ENCODE peak calls at places on chromosomes 7 and 10, in five cellular contexts. A is mammary epithelial cell, W is NB4, J is IMR-90, S is pancreas. L is an unnamed sample.

GRCh38 chr10:69952069-69952800 is 100.4 kb upstream of the MACROH2A2 start:
- DNase-seq in A (no peak), W (no peak), J (no peak), S (no peak), L (no peak)

GRCh38 chr7:85022064-85022697 is 164.7 kb downstream of the SEMA3D start:
- DNase-seq in A (no peak), W (no peak), J (no peak), S (no peak), L (no peak)

GRCh38 chr10:86218160-86218559 is 148.4 kb downstream of the GRID1 start:
- DNase-seq in A (no peak), W (no peak), J (no peak), S (no peak), L (no peak)

GRCh38 chr7:135178364-135178763 is 7.9 kb upstream of the CYREN start:
- DNase-seq in A (no peak), W (no peak), J (no peak), S (no peak), L (no peak)

GRCh38 chr10:43292745-43293676 is 26.1 kb upstream of the RASGEF1A start:
- DNase-seq in A (peak), W (peak), J (peak), S (peak), L (peak)

GRCh38 chr10:35372329-35372728 is 36.0 kb downstream of the CCNY start:
- DNase-seq in A (peak), W (peak), J (no peak), S (no peak), L (no peak)

GRCh38 chr10:12628964-12629766 is 279.8 kb downstream of the CAMK1D start:
- DNase-seq in A (no peak), W (no peak), J (no peak), S (no peak), L (no peak)

GRCh38 chr7:157017639-157018327 is 7.3 kb upstream of the MNX1 start:
- DNase-seq in A (no peak), W (no peak), J (no peak), S (no peak), L (no peak)

GRCh38 chr7:74074731-74075130 is 8.9 kb upstream of the LIMK1 start:
- DNase-seq in A (no peak), W (no peak), J (no peak), S (no peak), L (no peak)

GRCh38 chr7:39952378-39952777 is 2.3 kb downstream of the CDK13 start:
- DNase-seq in A (peak), W (peak), J (peak), S (no peak), L (no peak)

GRCh38 chr7:39949980-39950472 is at the start of gene CDK13:
- DNase-seq in A (peak), W (peak), J (peak), S (peak), L (peak)

GRCh38 chr7:39950473-39951155 is 558 bp downstream of the CDK13 start:
- DNase-seq in A (no peak), W (peak), J (peak), S (peak), L (peak)

GRCh38 chr7:39951943-39952194 is 1.8 kb downstream of the CDK13 start:
- DNase-seq in A (no peak), W (no peak), J (no peak), S (no peak), L (no peak)

DNA sequence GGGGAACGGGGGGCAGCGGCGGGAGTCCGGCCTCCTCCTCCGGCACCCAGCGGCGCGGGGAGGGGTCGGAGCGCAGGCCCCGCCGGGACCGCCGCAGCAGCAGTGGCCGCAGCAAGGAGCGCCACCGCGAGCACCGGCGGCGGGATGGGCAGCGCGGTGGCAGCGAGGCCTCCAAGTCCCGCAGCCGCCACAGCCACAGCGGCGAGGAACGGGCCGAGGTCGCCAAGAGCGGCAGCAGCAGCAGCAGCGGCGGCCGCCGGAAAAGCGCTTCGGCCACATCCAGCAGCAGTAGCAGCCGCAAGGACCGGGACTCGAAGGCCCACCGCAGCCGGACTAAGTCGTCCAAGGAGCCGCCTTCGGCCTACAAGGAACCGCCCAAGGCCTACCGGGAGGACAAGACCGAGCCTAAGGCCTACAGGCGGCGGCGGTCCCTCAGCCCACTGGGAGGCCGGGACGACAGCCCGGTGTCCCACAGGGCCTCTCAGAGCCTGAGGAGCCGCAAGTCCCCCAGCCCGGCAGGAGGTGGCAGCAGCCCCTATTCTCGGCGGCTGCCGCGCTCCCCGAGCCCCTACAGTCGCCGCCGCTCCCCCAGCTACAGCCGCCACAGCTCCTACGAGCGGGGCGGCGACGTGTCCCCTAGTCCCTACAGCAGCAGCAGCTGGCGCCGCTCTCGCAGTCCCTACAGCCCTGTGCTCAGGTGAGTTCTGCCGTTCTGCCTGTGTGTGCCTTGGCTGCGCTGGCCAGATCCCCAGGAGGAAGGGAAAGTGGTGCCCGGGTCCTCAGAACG is 1.3 kb downstream of the CDK13 start:
- DNase-seq in A (peak), W (peak), J (peak), S (peak), L (peak)
- TF ChIP-seq CTCF in A (peak), W (peak), J (peak), S (no peak), L (peak)

GRCh38 chr10:63268798-63269503 is 135.8 kb downstream of the NRBF2 start:
- DNase-seq in A (peak), W (peak), J (peak), S (peak), L (peak)
- TF ChIP-seq CTCF in A (peak), W (peak), J (peak), S (peak), L (no peak)

DNA sequence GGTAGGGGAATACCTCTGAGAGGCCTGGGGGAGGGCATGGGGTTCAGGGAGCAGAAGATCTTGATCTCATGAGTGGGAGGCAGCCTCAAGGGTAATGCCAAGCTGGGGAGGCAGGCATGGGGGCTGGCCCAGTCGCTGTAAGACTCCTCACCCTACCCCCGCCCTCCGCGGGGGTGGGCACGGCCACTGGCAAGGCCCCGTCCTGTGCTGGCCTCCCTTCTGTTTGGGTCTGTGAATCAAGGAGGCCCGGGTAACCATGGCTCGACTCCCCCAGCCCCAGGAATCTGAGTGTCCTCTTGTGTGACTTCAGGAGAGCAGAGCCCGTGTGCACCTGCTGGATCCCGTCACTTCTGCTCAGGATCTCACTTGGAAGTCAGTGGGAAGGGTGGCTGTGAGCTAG is 473.8 kb downstream of the PLXNA4 start:
- DNase-seq in A (no peak), W (no peak), J (no peak), S (no peak), L (no peak)
- TF ChIP-seq CTCF in A (no peak), W (no peak), J (no peak), S (no peak), L (no peak)

DNA sequence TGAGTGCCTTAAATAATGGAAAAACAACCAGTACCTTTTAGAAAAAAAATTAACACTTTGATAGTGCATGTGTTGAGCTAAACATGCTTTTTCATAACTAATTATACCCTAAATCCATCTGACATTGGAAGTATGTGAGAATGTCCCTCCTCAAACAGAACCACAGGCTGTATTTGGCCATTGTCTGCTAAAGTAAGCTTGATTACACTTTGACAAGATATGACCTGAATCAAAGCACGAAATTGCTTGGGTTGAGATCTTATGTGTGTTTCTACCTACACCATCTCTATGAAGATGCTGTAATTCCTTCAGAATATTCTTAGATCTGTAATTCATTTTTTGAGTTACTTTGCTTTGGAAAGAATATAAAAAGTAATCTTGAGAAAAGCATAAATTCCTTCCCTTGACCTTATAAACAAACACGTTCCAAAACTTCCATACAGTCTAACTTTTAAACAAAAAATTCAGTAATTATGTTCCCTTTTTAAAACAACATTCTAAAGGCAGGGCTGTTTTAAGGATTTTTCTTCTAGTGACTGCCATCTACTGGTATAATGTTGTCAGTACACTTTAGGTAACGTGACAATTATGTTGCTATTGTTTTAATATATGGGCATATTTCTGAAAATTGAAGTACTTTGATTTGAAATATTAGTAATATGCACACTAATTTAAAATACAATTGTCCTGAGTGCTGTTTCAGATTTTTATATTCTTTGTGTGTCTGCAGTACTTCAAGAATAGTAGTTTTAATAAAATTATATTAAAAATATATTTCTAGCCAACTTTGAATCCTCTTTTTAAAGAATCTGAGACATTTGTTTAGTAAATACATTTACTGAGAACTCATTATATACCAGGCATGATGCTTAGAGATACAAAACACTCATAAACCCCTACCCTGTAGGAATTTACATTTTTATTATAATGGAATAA is 20.9 kb downstream of the CD36 start:
- DNase-seq in A (peak), W (peak), J (peak), S (no peak), L (peak)
- TF ChIP-seq CTCF in A (peak), W (peak), J (peak), S (peak), L (peak)

GRCh38 chr10:119349937-119350513 is 142.7 kb downstream of the GRK5 start:
- DNase-seq in A (no peak), W (no peak), J (no peak), S (no peak), L (no peak)

GRCh38 chr10:119350529-119351001 is 143.2 kb downstream of the GRK5 start:
- DNase-seq in A (no peak), W (no peak), J (peak), S (no peak), L (no peak)

GRCh38 chr10:119349341-119349740 is 142.0 kb downstream of the GRK5 start:
- DNase-seq in A (no peak), W (no peak), J (no peak), S (no peak), L (no peak)

GRCh38 chr10:119353438-119353837 is 146.1 kb downstream of the GRK5 start:
- DNase-seq in A (no peak), W (no peak), J (no peak), S (no peak), L (no peak)

DNA sequence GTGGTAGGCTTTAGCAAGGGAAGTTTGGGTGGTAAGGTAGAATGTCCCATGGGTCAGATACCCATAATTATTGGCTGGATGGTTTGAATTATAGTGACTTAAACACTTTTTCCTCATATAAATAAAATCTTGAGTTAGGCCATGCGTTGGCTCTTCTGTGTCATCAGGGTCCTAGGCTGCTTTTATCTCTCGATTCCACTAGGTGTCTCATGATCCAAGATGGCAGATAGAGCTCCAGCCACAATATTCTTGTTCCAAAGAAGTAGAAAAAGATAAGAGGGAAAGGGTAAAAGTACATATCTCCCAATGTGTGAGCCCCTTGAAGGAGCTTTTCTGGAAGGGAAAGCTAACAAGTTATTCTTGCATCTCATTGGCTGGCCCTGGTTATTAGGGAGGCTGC is 144.7 kb downstream of the GRK5 start:
- DNase-seq in A (no peak), W (peak), J (no peak), S (no peak), L (no peak)
- TF ChIP-seq CTCF in A (no peak), W (peak), J (no peak), S (no peak), L (no peak)

L was measured in GM13976.